ENCODE peak calls at places on chromosomes 2 and 18, in six cellular contexts. K is transverse colon, L is GM12891, G is GM12878, O is upper lobe of left lung, B is Panc1. F is an unnamed sample.

GRCh38 chr2:12624911-12625598 is 91.7 kb upstream of the TRIB2 start:
- DNase-seq in O (peak; percentile 9), G (no peak), K (no peak), L (no peak), B (no peak), F (no peak)

GRCh38 chr2:121539722-121540469 is 9.2 kb downstream of the RNU4ATAC start:
- DNase-seq in K (no peak), G (no peak), O (no peak), L (no peak), B (no peak), F (no peak)

GRCh38 chr2:149858214-149858613 is 270.6 kb upstream of the MMADHC start:
- DNase-seq in B (no peak), O (no peak), K (no peak), L (no peak), G (no peak), F (no peak)

GRCh38 chr2:8608411-8608954 is 73.4 kb upstream of the ID2 start:
- DNase-seq in L (no peak), K (no peak), G (peak; percentile 39), O (no peak), B (no peak), F (no peak)

GRCh38 chr2:166057363-166058169 is 70.3 kb downstream of the SCN1A start:
- DNase-seq in G (no peak), O (no peak), L (no peak), B (no peak), K (no peak), F (no peak)

GRCh38 chr2:119431976-119432881 is 575 bp downstream of the TMEM37 start:
- DNase-seq in O (peak; percentile 76), L (no peak), K (peak; percentile 50), B (no peak), G (no peak), F (peak; percentile 77)

GRCh38 chr2:204033601-204034495 is 97.3 kb downstream of the ICOS start:
- DNase-seq in B (no peak), L (no peak), G (no peak), O (no peak), K (no peak), F (no peak)

GRCh38 chr2:6788614-6789013 is 77.1 kb downstream of the CMPK2 start:
- DNase-seq in O (no peak), B (no peak), K (no peak), L (no peak), G (no peak), F (no peak)

GRCh38 chr2:27596627-27597026 is 13.8 kb downstream of the ZNF512 start:
- DNase-seq in O (no peak), L (no peak), K (no peak), G (no peak), B (no peak), F (no peak)

GRCh38 chr2:112593761-112594160 is 9.4 kb downstream of the CHCHD5 start:
- DNase-seq in O (no peak), G (no peak), L (no peak), K (no peak), B (no peak), F (no peak)

GRCh38 chr18:31555971-31556747 is 35.5 kb upstream of the TTR start:
- DNase-seq in K (peak; percentile 18), B (peak; percentile 42), G (peak; percentile 39), L (no peak), O (no peak), F (no peak)

GRCh38 chr2:172040311-172040710 is 40.6 kb downstream of the METAP1D start:
- DNase-seq in L (no peak), O (no peak), G (no peak), B (no peak), K (no peak), F (no peak)

GRCh38 chr2:170923799-170924198 is 5.3 kb upstream of the GORASP2 start:
- DNase-seq in K (no peak), B (no peak), L (no peak), O (no peak), G (no peak), F (no peak)

GRCh38 chr2:237500681-237501424 is 13.8 kb downstream of the MLPH start:
- DNase-seq in L (no peak), B (peak; percentile 94), K (no peak), O (no peak), G (no peak), F (no peak)

GRCh38 chr2:75634945-75635344 is 11.6 kb upstream of the MRPL19 start:
- DNase-seq in K (no peak), L (no peak), G (no peak), O (no peak), B (no peak), F (no peak)

GRCh38 chr18:70260683-70261082 is 28.2 kb upstream of the SOCS6 start:
- DNase-seq in L (no peak), O (no peak), K (no peak), G (no peak), B (no peak), F (no peak)

GRCh38 chr2:168730391-168730790 is 72.0 kb upstream of the NOSTRIN start:
- DNase-seq in G (no peak), B (no peak), L (no peak), K (no peak), O (no peak), F (no peak)

GRCh38 chr2:128783896-128784295 is 465.2 kb upstream of the HS6ST1 start:
- DNase-seq in B (no peak), G (no peak), K (no peak), L (no peak), O (peak; percentile 60), F (peak; percentile 48)

GRCh38 chr2:41698787-41699422 is 348.9 kb upstream of the PKDCC start:
- DNase-seq in B (no peak), K (peak; percentile 15), O (peak; percentile 11), L (no peak), G (no peak), F (peak; percentile 68)

GRCh38 chr18:62131305-62131909 is 55.4 kb downstream of the PIGN start:
- DNase-seq in B (peak; percentile 10), K (peak; percentile 52), L (no peak), G (peak; percentile 7), O (no peak), F (peak; percentile 69)

GRCh38 chr2:131556998-131557397 is 29.3 kb downstream of the CCDC74A start:
- DNase-seq in L (no peak), B (no peak), G (no peak), K (no peak), O (no peak), F (no peak)

GRCh38 chr2:154402138-154402714 is 296.3 kb upstream of the KCNJ3 start:
- DNase-seq in K (no peak), B (peak; percentile 12), O (no peak), L (no peak), G (no peak), F (no peak)

GRCh38 chr2:437772-438393 is 150.0 kb upstream of the ALKAL2 start:
- DNase-seq in B (no peak), G (no peak), K (peak; percentile 77), L (peak; percentile 60), O (no peak), F (no peak)

DNA sequence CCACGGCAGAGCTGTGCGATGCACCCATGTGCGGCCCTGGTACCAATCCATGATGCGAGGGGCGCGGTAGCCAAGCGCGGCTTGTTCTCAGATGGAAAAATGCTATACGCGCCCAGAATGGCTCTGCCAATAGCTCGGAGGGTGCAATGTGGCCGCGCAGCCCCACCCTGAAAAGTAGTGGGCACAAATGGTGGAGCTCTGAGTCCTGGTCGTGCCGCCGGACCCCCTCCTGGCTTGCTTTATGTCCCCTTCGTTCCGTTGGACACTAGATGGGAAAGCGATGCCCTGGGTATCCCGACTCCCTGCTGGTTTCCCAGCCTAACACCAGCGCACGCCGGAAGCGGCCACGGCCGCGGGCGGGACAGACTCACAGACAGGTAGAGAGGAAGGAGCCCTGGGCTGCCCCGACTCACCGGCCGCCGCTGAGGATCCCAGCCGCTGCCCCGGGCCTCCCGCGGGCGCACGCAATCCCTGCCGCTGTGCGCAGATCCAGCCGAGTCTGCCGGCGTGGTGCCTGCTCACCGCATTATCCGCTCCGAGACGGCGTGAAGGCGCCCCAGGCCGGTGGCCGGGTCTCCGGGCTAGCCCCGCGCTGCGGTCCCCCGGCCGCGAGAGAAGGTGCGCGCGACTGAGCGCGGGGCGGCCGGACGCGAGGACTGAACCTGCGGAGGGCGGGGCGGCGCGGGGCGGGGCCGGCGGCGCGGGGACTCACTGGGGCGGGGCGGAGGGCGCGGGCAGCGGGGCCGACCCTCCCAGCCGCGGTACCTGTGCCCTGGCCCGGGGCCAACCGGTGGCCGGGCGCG is at the start of gene CDC42EP3:
- DNase-seq in O (peak; percentile 96), G (no peak), K (peak; percentile 81), B (no peak), L (peak; percentile 70), F (peak; percentile 78)
- TF ChIP-seq POLR2AphosphoS5 in O (peak; percentile 61), G (peak; percentile 73), K (peak; percentile 80), B (peak; percentile 43), L (peak; percentile 47), F (peak; percentile 84)

DNA sequence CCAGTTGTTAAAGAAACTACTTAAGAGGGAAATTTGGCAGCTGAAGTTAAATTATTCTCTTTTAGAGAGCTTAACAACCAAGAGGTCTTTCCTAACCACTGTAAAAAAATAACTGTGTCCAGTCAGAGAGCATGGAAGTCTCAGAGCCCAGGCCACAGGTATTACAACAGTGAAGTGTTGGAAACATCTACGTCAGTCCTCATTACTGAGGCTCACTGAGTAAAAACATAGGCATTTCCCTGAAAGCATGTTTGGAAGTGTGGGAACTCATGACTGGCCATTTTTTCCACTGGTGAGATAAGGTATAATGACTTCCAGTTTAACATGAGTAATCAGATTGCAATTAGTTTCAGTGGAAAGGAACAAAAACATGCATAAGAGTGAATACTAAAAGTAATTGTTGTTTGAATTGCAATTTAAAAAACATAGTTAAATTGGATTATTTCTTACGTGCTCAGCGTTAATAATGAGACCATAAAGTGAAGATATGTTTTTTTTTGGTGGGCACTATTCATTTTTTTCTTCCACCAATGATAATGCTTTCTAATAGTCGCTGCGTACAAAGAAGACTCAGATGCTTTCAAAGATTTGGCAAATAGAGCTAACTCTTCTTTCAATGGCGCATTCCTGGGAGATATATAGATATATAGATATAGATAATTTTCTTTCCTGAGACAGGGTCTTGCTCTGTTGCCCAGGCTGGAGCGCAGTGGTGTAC is 60.8 kb downstream of the EFEMP1 start:
- DNase-seq in B (peak; percentile 83), L (no peak), O (no peak), G (no peak), K (no peak), F (peak; percentile 74)
- TF ChIP-seq POLR2AphosphoS5 in B (no peak), L (no peak), O (peak; percentile 74), G (no peak), K (peak; percentile 19), F (peak; percentile 46)

DNA sequence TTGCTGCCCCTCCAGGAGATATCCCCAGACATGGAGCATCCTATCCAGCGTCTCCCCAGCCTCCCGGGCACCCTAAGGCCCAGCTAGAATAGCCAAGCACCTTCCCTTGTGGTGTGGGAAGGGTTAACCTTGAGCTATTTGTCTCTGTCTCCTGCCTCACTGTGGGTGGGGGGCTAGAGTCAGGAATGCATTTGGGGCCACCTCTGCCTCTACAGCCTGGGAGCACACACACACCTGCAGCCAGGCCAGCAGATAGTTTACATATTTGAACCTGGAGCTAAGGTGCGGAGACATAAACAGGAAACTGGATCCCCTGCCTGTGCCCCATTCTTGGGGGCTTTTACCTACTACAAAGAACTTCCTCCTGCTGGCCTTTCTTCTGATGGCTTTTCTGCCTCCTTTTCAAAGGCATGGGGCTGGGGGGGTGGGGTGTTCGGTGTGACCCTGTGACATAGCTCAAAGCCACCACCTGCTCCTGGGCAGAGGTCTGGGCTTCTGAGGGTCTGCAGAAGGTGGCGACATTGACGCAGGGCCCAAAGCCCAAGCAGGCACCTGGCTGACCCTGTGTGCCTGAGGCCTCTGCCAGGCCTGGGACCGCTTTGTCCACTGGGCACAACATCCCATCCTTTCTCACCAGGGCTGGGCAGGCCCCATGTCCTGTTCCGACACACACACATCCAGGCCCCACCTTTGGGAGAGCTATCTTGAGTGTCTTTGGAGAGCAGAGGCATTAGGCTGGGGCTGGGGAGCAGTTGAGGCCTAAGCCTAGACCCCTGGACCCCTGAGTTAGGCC is 34.2 kb downstream of the EMX1 start:
- DNase-seq in G (no peak), L (no peak), K (no peak), B (no peak), O (no peak), F (no peak)
- TF ChIP-seq POLR2AphosphoS5 in G (no peak), L (no peak), K (no peak), B (no peak), O (no peak), F (no peak)

GRCh38 chr18:54254265-54254758 is 15.0 kb upstream of the POLI start:
- DNase-seq in O (no peak), G (no peak), K (no peak), B (no peak), L (no peak), F (no peak)
- TF ChIP-seq POLR2AphosphoS5 in O (no peak), G (no peak), K (no peak), B (no peak), L (no peak), F (no peak)

F was measured in sigmoid colon.